ENCODE peak calls at places on chromosomes 3 and 15, in nine cellular contexts. R is HTR-8/SVneo; X is NCI-H82; L is stimulated activated naive B cell treated with anti-CD40 and anti-IgM and Interleukin-4, amounts not matched to agents 10 μg/mL and 1 μg/mL and 100 μg/mL, for 72 hours; Y is neuronal stem cell; K is cerebellar cortex; P is GM04503; M is effector memory CD4-positive, alpha-beta T cell; H is heart left ventricle. N is an unnamed sample.

GRCh38 chr3:194475138-194475932 is 11.5 kb downstream of the ATP13A3 start:
- DNase-seq in R (no peak), H (no peak), Y (no peak), X (no peak), P (no peak), K (no peak), M (no peak), L (no peak), N (no peak)

GRCh38 chr3:75180235-75180944 is 483.7 kb upstream of the FRG2C start:
- DNase-seq in K (no peak), R (no peak), P (no peak), H (no peak), L (no peak), X (no peak), M (no peak), Y (no peak), N (no peak)

GRCh38 chr3:62965311-62965710 is 90.1 kb upstream of the CADPS start:
- DNase-seq in P (no peak), M (no peak), L (no peak), Y (no peak), R (no peak), X (no peak), H (no peak), K (no peak), N (no peak)

GRCh38 chr3:56257826-56258225 is 210.4 kb downstream of the ERC2 start:
- DNase-seq in H (no peak), Y (no peak), R (no peak), K (no peak), M (no peak), P (no peak), X (peak), L (no peak), N (no peak)

GRCh38 chr15:71962537-71962936 is 152.2 kb downstream of the NR2E3 start:
- DNase-seq in L (no peak), K (no peak), H (no peak), X (no peak), R (no peak), P (no peak), Y (no peak), M (no peak), N (no peak)

GRCh38 chr15:35393403-35393802 is 152.6 kb downstream of the DPH6 start:
- DNase-seq in P (peak), K (peak), R (no peak), L (no peak), X (no peak), Y (no peak), H (no peak), M (no peak), N (no peak)

GRCh38 chr15:92074646-92075045 is 221.1 kb downstream of the SLCO3A1 start:
- DNase-seq in Y (no peak), K (no peak), P (no peak), R (no peak), M (no peak), X (no peak), H (peak), L (no peak), N (no peak)

GRCh38 chr3:194870394-194871110 is 184.9 kb downstream of the FAM43A start:
- DNase-seq in K (no peak), R (no peak), P (no peak), M (no peak), X (peak), H (peak), Y (no peak), L (no peak), N (no peak)

GRCh38 chr3:24687646-24688045 is 193.0 kb upstream of the THRB start:
- DNase-seq in K (no peak), M (no peak), X (no peak), P (no peak), L (no peak), R (no peak), H (no peak), Y (no peak), N (no peak)

GRCh38 chr3:58173029-58173669 is 37.6 kb downstream of the DNASE1L3 start:
- DNase-seq in P (no peak), H (no peak), M (no peak), Y (no peak), K (no peak), X (no peak), L (no peak), R (no peak), N (no peak)

GRCh38 chr15:101368086-101368780 is 73.2 kb upstream of the SNRPA1 start:
- DNase-seq in X (no peak), M (no peak), L (no peak), H (peak), P (no peak), K (no peak), R (no peak), Y (no peak), N (no peak)

GRCh38 chr3:72492240-72492639 is 356.0 kb downstream of the SHQ1 start:
- DNase-seq in X (no peak), R (peak), H (peak), P (peak), K (no peak), L (no peak), M (no peak), Y (no peak), N (peak)

GRCh38 chr3:174243194-174243593 is 615.9 kb upstream of the NAALADL2 start:
- DNase-seq in H (no peak), X (no peak), Y (no peak), M (no peak), L (no peak), P (no peak), K (no peak), R (no peak), N (no peak)

GRCh38 chr3:72129384-72130094 is 344.6 kb upstream of the PROK2 start:
- DNase-seq in Y (no peak), K (no peak), R (no peak), H (no peak), L (no peak), M (no peak), P (no peak), X (no peak), N (no peak)

GRCh38 chr3:108719178-108719577 is 38.0 kb downstream of the RETNLB start:
- DNase-seq in L (no peak), P (no peak), R (no peak), H (no peak), M (no peak), Y (no peak), X (no peak), K (no peak), N (no peak)

GRCh38 chr3:123758081-123758564 is 126.0 kb downstream of the MYLK start:
- DNase-seq in R (peak), P (peak), X (peak), L (peak), M (no peak), Y (peak), K (no peak), H (no peak), N (no peak)

GRCh38 chr15:101807345-101807945 is 4.1 kb downstream of the OR4F6 start:
- DNase-seq in Y (no peak), X (no peak), H (no peak), M (no peak), K (no peak), P (no peak), R (no peak), L (no peak), N (no peak)

GRCh38 chr3:156150434-156151066 is 30.2 kb downstream of the KCNAB1 start:
- DNase-seq in R (peak), P (peak), Y (peak), M (peak), X (peak), H (peak), L (no peak), K (peak), N (peak)

GRCh38 chr15:65913631-65914199 is 44.4 kb downstream of the RAB11A start:
- DNase-seq in X (no peak), M (no peak), Y (no peak), P (no peak), R (no peak), K (no peak), H (no peak), L (no peak), N (no peak)

GRCh38 chr3:111910806-111911205 is 51.7 kb downstream of the PHLDB2 start:
- DNase-seq in Y (no peak), H (no peak), R (no peak), L (no peak), K (no peak), M (no peak), P (peak), X (no peak), N (no peak)

GRCh38 chr3:52218953-52219650 is 6.3 kb downstream of the TLR9 start:
- DNase-seq in Y (no peak), L (no peak), K (no peak), M (no peak), P (no peak), H (peak), R (no peak), X (no peak), N (peak)

GRCh38 chr3:185308126-185308754 is 54.4 kb upstream of the EHHADH start:
- DNase-seq in R (peak), P (peak), M (no peak), H (peak), K (peak), Y (peak), L (peak), X (peak), N (no peak)

GRCh38 chr15:41990243-41990605 is 17.9 kb upstream of the EHD4 start:
- DNase-seq in K (no peak), R (no peak), H (no peak), L (no peak), X (no peak), P (no peak), Y (no peak), M (no peak), N (no peak)

GRCh38 chr3:136838641-136839555 is 20.0 kb downstream of the SLC35G2 start:
- DNase-seq in L (no peak), X (no peak), R (peak), M (no peak), H (no peak), K (peak), P (no peak), Y (no peak), N (peak)

GRCh38 chr3:115071611-115072010 is 75.5 kb downstream of the ZBTB20 start:
- DNase-seq in H (peak), Y (no peak), K (peak), L (no peak), R (no peak), X (peak), M (no peak), P (peak), N (no peak)

GRCh38 chr3:140242818-140243276 is 307.9 kb downstream of the CLSTN2 start:
- DNase-seq in K (no peak), R (no peak), X (no peak), P (no peak), L (no peak), M (no peak), Y (no peak), H (no peak), N (no peak)

GRCh38 chr3:192992346-192992745 is 74.7 kb upstream of the MB21D2 start:
- DNase-seq in X (no peak), Y (no peak), M (no peak), R (no peak), L (no peak), K (no peak), P (no peak), H (no peak), N (no peak)

GRCh38 chr3:170699158-170700053 is 113.5 kb upstream of the SLC7A14 start:
- DNase-seq in R (no peak), K (no peak), M (no peak), P (no peak), H (no peak), Y (no peak), L (no peak), X (no peak), N (no peak)

GRCh38 chr3:129699199-129699598 is 92.7 kb upstream of the PLXND1 start:
- DNase-seq in K (no peak), P (no peak), Y (no peak), L (no peak), H (no peak), X (no peak), M (no peak), R (no peak), N (no peak)

GRCh38 chr15:59115047-59115446 is 10.1 kb downstream of the CCNB2 start:
- DNase-seq in R (no peak), M (no peak), P (no peak), L (no peak), X (no peak), H (no peak), Y (no peak), K (no peak), N (no peak)

GRCh38 chr3:127396473-127396872 is 108.6 kb upstream of the PRR20G start:
- DNase-seq in M (no peak), H (no peak), X (peak), R (no peak), L (no peak), P (no peak), Y (peak), K (no peak), N (no peak)